ENCODE peak calls at places on chromosomes 6 and 20, in seven cellular contexts. One of them, this sample, is unnamed.

GRCh38 chr6:18389479-18389878 is 2.3 kb downstream of the RNF144B start:
- DNase-seq in mesendoderm: no peak
- DNase-seq in mesenchymal stem cell: no peak
- DNase-seq in H9: no peak
- DNase-seq in H1: no peak
- DNase-seq in IMR-90: peak; percentile 48
- DNase-seq in neuronal stem cell: no peak
- DNase-seq in this sample: no peak

GRCh38 chr6:113414511-113414910 is 442.6 kb upstream of the MARCKS start:
- DNase-seq in IMR-90: peak; percentile 81
- DNase-seq in mesendoderm: no peak
- DNase-seq in H9: no peak
- DNase-seq in H1: no peak
- DNase-seq in neuronal stem cell: no peak
- DNase-seq in mesenchymal stem cell: peak; percentile 68
- DNase-seq in this sample: peak; percentile 42

GRCh38 chr20:25059866-25060465 is 2.0 kb upstream of the ACSS1 start:
- DNase-seq in IMR-90: no peak
- DNase-seq in H9: no peak
- DNase-seq in H1: no peak
- DNase-seq in neuronal stem cell: no peak
- DNase-seq in mesendoderm: no peak
- DNase-seq in mesenchymal stem cell: no peak
- DNase-seq in this sample: no peak

GRCh38 chr20:29427201-29428060 is 1830.0 kb upstream of the DEFB115 start:
- DNase-seq in H1: no peak
- DNase-seq in mesenchymal stem cell: no peak
- DNase-seq in H9: no peak
- DNase-seq in mesendoderm: no peak
- DNase-seq in IMR-90: no peak
- DNase-seq in neuronal stem cell: no peak
- DNase-seq in this sample: no peak

GRCh38 chr6:136014454-136015421 is 163.2 kb downstream of the PDE7B start:
- DNase-seq in H9: no peak
- DNase-seq in IMR-90: peak; percentile 100
- DNase-seq in H1: no peak
- DNase-seq in mesendoderm: peak; percentile 63
- DNase-seq in neuronal stem cell: no peak
- DNase-seq in mesenchymal stem cell: peak; percentile 97
- DNase-seq in this sample: peak; percentile 6

GRCh38 chr6:28489366-28490190 is 26.0 kb downstream of the GPX6 start:
- DNase-seq in H9: peak; percentile 92
- DNase-seq in H1: peak; percentile 77
- DNase-seq in mesendoderm: peak; percentile 97
- DNase-seq in IMR-90: peak; percentile 74
- DNase-seq in neuronal stem cell: peak; percentile 72
- DNase-seq in mesenchymal stem cell: peak; percentile 79
- DNase-seq in this sample: peak; percentile 77

GRCh38 chr6:31351734-31352496 is 5.1 kb downstream of the HLA-B start:
- DNase-seq in mesenchymal stem cell: peak; percentile 32
- DNase-seq in H1: no peak
- DNase-seq in IMR-90: no peak
- DNase-seq in H9: no peak
- DNase-seq in mesendoderm: no peak
- DNase-seq in neuronal stem cell: no peak
- DNase-seq in this sample: no peak

GRCh38 chr6:112235956-112236355 is 18.4 kb downstream of the LAMA4 start:
- DNase-seq in mesenchymal stem cell: peak; percentile 72
- DNase-seq in H1: no peak
- DNase-seq in H9: no peak
- DNase-seq in IMR-90: peak; percentile 83
- DNase-seq in neuronal stem cell: no peak
- DNase-seq in mesendoderm: no peak
- DNase-seq in this sample: no peak

GRCh38 chr6:148720371-148720770 is 26.5 kb upstream of the UST start:
- DNase-seq in H9: no peak
- DNase-seq in neuronal stem cell: no peak
- DNase-seq in mesenchymal stem cell: peak; percentile 14
- DNase-seq in IMR-90: peak; percentile 66
- DNase-seq in mesendoderm: no peak
- DNase-seq in H1: no peak
- DNase-seq in this sample: no peak

GRCh38 chr20:25276533-25277050 is 28.7 kb downstream of the PYGB start:
- DNase-seq in H9: no peak
- DNase-seq in mesendoderm: no peak
- DNase-seq in H1: no peak
- DNase-seq in neuronal stem cell: no peak
- DNase-seq in IMR-90: no peak
- DNase-seq in mesenchymal stem cell: no peak
- DNase-seq in this sample: no peak

GRCh38 chr20:32580970-32581838 is 3.9 kb downstream of the NOL4L start:
- DNase-seq in IMR-90: no peak
- DNase-seq in H9: no peak
- DNase-seq in mesendoderm: no peak
- DNase-seq in neuronal stem cell: no peak
- DNase-seq in mesenchymal stem cell: peak; percentile 48
- DNase-seq in H1: no peak
- DNase-seq in this sample: no peak

GRCh38 chr20:57274299-57274698 is 7.9 kb upstream of the BMP7 start:
- DNase-seq in mesendoderm: no peak
- DNase-seq in neuronal stem cell: no peak
- DNase-seq in H1: no peak
- DNase-seq in H9: no peak
- DNase-seq in IMR-90: no peak
- DNase-seq in mesenchymal stem cell: no peak
- DNase-seq in this sample: no peak
- H2BK120ac ChIP-seq in mesendoderm: no peak overlapping the region
- H2BK120ac ChIP-seq in neuronal stem cell: no peak overlapping the region
- H2BK120ac ChIP-seq in H1: no peak overlapping the region
- H2BK120ac ChIP-seq in H9: no peak overlapping the region
- H2BK120ac ChIP-seq in IMR-90: no peak overlapping the region
- H2BK120ac ChIP-seq in mesenchymal stem cell: no peak overlapping the region
- H2BK120ac ChIP-seq in this sample: no peak overlapping the region

GRCh38 chr20:53297154-53297529 is 296.5 kb downstream of the ZNF217 start:
- DNase-seq in H9: no peak
- DNase-seq in mesendoderm: no peak
- DNase-seq in neuronal stem cell: no peak
- DNase-seq in H1: no peak
- DNase-seq in mesenchymal stem cell: no peak
- DNase-seq in IMR-90: no peak
- DNase-seq in this sample: no peak
- H2BK120ac ChIP-seq in H9: no peak overlapping the region
- H2BK120ac ChIP-seq in mesendoderm: no peak overlapping the region
- H2BK120ac ChIP-seq in neuronal stem cell: no peak overlapping the region
- H2BK120ac ChIP-seq in H1: no peak overlapping the region
- H2BK120ac ChIP-seq in mesenchymal stem cell: no peak overlapping the region
- H2BK120ac ChIP-seq in IMR-90: no peak overlapping the region
- H2BK120ac ChIP-seq in this sample: no peak overlapping the region

GRCh38 chr6:52653151-52653550 is 17.8 kb upstream of the TMEM14A start:
- DNase-seq in mesenchymal stem cell: peak; percentile 38
- DNase-seq in H9: no peak
- DNase-seq in H1: no peak
- DNase-seq in IMR-90: no peak
- DNase-seq in neuronal stem cell: no peak
- DNase-seq in mesendoderm: no peak
- DNase-seq in this sample: no peak

GRCh38 chr6:52657870-52658269 is 13.0 kb upstream of the TMEM14A start:
- DNase-seq in mesendoderm: no peak
- DNase-seq in IMR-90: no peak
- DNase-seq in neuronal stem cell: no peak
- DNase-seq in H1: no peak
- DNase-seq in mesenchymal stem cell: no peak
- DNase-seq in H9: no peak
- DNase-seq in this sample: peak; percentile 15

GRCh38 chr6:52654592-52654991 is 16.3 kb upstream of the TMEM14A start:
- DNase-seq in IMR-90: no peak
- DNase-seq in H9: no peak
- DNase-seq in mesendoderm: peak; percentile 41
- DNase-seq in H1: no peak
- DNase-seq in mesenchymal stem cell: no peak
- DNase-seq in neuronal stem cell: no peak
- DNase-seq in this sample: peak; percentile 55

GRCh38 chr6:52650946-52651345 is 20.0 kb upstream of the TMEM14A start:
- DNase-seq in mesenchymal stem cell: no peak
- DNase-seq in IMR-90: peak; percentile 22
- DNase-seq in mesendoderm: no peak
- DNase-seq in H1: no peak
- DNase-seq in neuronal stem cell: no peak
- DNase-seq in H9: no peak
- DNase-seq in this sample: no peak

GRCh38 chr6:52654007-52654406 is 16.9 kb upstream of the TMEM14A start:
- DNase-seq in H9: no peak
- DNase-seq in mesendoderm: no peak
- DNase-seq in mesenchymal stem cell: no peak
- DNase-seq in neuronal stem cell: no peak
- DNase-seq in H1: no peak
- DNase-seq in IMR-90: no peak
- DNase-seq in this sample: no peak
- H2BK120ac ChIP-seq in H9: no peak overlapping the region
- H2BK120ac ChIP-seq in mesendoderm: no peak overlapping the region
- H2BK120ac ChIP-seq in mesenchymal stem cell: no peak overlapping the region
- H2BK120ac ChIP-seq in neuronal stem cell: no peak overlapping the region
- H2BK120ac ChIP-seq in H1: no peak overlapping the region
- H2BK120ac ChIP-seq in IMR-90: no peak overlapping the region
- H2BK120ac ChIP-seq in this sample: no peak overlapping the region

DNA sequence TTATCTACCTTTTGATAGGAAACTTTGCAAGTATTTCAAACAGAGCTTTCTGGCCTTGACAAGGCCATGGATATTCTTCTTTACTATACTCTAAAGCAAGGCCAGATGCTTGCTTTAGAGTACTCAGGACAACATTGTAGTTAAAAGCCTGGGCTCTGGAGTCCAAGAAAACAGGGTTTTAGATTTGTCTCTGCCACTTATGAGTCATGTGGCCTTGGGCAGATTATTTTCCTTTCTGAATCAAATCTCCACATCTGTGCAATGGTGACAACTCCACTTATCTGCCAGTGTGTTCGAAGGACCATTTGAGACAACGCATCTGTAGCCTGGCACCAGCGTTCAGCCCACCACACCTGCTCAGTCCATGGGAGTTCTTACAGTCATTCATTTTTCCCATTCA is 265.9 kb upstream of the RIN2 start:
- DNase-seq in H1: no peak
- DNase-seq in mesendoderm: no peak
- DNase-seq in IMR-90: no peak
- DNase-seq in mesenchymal stem cell: no peak
- DNase-seq in neuronal stem cell: no peak
- DNase-seq in H9: no peak
- DNase-seq in this sample: peak; percentile 37
- H2BK120ac ChIP-seq in H1: no peak overlapping the region
- H2BK120ac ChIP-seq in mesendoderm: no peak overlapping the region
- H2BK120ac ChIP-seq in IMR-90: no peak overlapping the region
- H2BK120ac ChIP-seq in mesenchymal stem cell: no peak overlapping the region
- H2BK120ac ChIP-seq in neuronal stem cell: no peak overlapping the region
- H2BK120ac ChIP-seq in H9: no peak overlapping the region
- H2BK120ac ChIP-seq in this sample: no peak overlapping the region

GRCh38 chr20:57793421-57793820 is 83.6 kb upstream of the PMEPA1 start:
- DNase-seq in mesenchymal stem cell: no peak
- DNase-seq in H9: no peak
- DNase-seq in neuronal stem cell: no peak
- DNase-seq in mesendoderm: no peak
- DNase-seq in IMR-90: no peak
- DNase-seq in H1: no peak
- DNase-seq in this sample: no peak
- H2BK120ac ChIP-seq in mesenchymal stem cell: no peak overlapping the region
- H2BK120ac ChIP-seq in H9: no peak overlapping the region
- H2BK120ac ChIP-seq in neuronal stem cell: no peak overlapping the region
- H2BK120ac ChIP-seq in mesendoderm: no peak overlapping the region
- H2BK120ac ChIP-seq in IMR-90: no peak overlapping the region
- H2BK120ac ChIP-seq in H1: no peak overlapping the region
- H2BK120ac ChIP-seq in this sample: no peak overlapping the region

GRCh38 chr6:16033214-16033613 is 95.7 kb upstream of the MYLIP start:
- DNase-seq in mesenchymal stem cell: no peak
- DNase-seq in neuronal stem cell: no peak
- DNase-seq in mesendoderm: no peak
- DNase-seq in IMR-90: no peak
- DNase-seq in H1: no peak
- DNase-seq in H9: no peak
- DNase-seq in this sample: no peak
- H2BK120ac ChIP-seq in mesenchymal stem cell: no peak overlapping the region
- H2BK120ac ChIP-seq in neuronal stem cell: no peak overlapping the region
- H2BK120ac ChIP-seq in mesendoderm: no peak overlapping the region
- H2BK120ac ChIP-seq in IMR-90: no peak overlapping the region
- H2BK120ac ChIP-seq in H1: no peak overlapping the region
- H2BK120ac ChIP-seq in H9: no peak overlapping the region
- H2BK120ac ChIP-seq in this sample: no peak overlapping the region

DNA sequence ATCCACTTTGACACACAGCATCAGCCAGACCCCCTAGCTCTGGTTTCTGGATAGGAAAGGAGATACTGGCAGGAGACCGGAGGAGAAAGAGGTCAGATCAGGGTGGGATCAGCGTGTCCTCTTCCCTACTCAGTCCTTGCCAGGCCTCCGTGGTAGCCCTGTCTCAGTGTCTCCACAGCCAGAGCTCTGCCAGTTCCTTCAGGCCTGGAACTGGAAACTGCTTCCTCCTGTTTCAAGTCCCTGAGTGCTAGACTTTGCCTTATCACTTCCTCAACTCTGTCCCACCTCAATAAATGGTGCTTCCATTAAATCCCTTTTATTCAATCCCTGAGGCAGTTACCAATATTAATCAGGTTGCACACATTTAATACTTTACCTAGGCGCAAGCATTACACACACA is 96.8 kb upstream of the LY86 start:
- DNase-seq in H1: no peak
- DNase-seq in neuronal stem cell: no peak
- DNase-seq in mesendoderm: no peak
- DNase-seq in mesenchymal stem cell: no peak
- DNase-seq in IMR-90: no peak
- DNase-seq in H9: no peak
- DNase-seq in this sample: no peak
- H2BK120ac ChIP-seq in H1: no peak overlapping the region
- H2BK120ac ChIP-seq in neuronal stem cell: no peak overlapping the region
- H2BK120ac ChIP-seq in mesendoderm: no peak overlapping the region
- H2BK120ac ChIP-seq in mesenchymal stem cell: no peak overlapping the region
- H2BK120ac ChIP-seq in IMR-90: no peak overlapping the region
- H2BK120ac ChIP-seq in H9: no peak overlapping the region
- H2BK120ac ChIP-seq in this sample: no peak overlapping the region

DNA sequence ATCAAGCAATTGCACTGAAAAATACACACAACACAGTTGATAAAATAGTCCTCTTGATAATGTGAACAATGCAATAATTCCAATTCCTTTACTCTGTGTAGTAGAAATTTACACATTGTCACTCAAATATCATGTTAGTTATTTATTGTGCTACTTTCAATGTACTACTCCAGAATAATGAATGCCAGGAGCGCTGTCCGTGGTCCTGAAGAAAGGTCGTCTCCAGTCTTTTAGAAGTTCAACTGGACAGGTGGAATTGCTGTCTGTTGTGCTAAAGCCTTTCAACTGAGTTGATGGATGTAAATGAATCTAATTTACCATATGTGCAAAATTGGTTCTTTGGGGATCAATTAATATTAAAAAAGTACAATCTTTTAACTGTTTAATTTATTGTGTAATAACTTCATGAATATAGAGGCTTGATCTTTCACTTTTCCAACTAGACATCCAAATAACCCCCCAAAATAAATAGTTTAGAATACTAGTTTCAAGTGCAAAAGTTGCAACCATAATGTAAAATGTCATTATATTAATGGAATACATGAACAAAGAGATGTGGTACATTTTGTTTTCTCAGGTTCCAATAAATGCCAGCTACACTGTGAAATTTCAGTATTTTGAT is 3.2 kb downstream of the GRIK2 start:
- DNase-seq in mesendoderm: peak; percentile 65
- DNase-seq in mesenchymal stem cell: peak; percentile 65
- DNase-seq in IMR-90: peak; percentile 64
- DNase-seq in H9: peak; percentile 46
- DNase-seq in H1: no peak
- DNase-seq in neuronal stem cell: peak; percentile 82
- DNase-seq in this sample: peak; percentile 76
- H2BK120ac ChIP-seq in mesendoderm: no peak overlapping the region
- H2BK120ac ChIP-seq in mesenchymal stem cell: no peak overlapping the region
- H2BK120ac ChIP-seq in IMR-90: no peak overlapping the region
- H2BK120ac ChIP-seq in H9: no peak overlapping the region
- H2BK120ac ChIP-seq in H1: no peak overlapping the region
- H2BK120ac ChIP-seq in neuronal stem cell: no peak overlapping the region
- H2BK120ac ChIP-seq in this sample: no peak overlapping the region

GRCh38 chr6:40313582-40313981 is 273.6 kb downstream of the LRFN2 start:
- DNase-seq in H1: no peak
- DNase-seq in H9: no peak
- DNase-seq in IMR-90: no peak
- DNase-seq in mesendoderm: no peak
- DNase-seq in neuronal stem cell: no peak
- DNase-seq in mesenchymal stem cell: no peak
- DNase-seq in this sample: no peak
- H2BK120ac ChIP-seq in H1: no peak overlapping the region
- H2BK120ac ChIP-seq in H9: no peak overlapping the region
- H2BK120ac ChIP-seq in IMR-90: no peak overlapping the region
- H2BK120ac ChIP-seq in mesendoderm: no peak overlapping the region
- H2BK120ac ChIP-seq in neuronal stem cell: no peak overlapping the region
- H2BK120ac ChIP-seq in mesenchymal stem cell: no peak overlapping the region
- H2BK120ac ChIP-seq in this sample: no peak overlapping the region

This sample was measured in trophoblast cell.